ENCODE peak calls at places on chromosome 21, in seven cellular contexts. One of them, this sample, is unnamed.

GRCh38 chr21:17900281-17900989 is 81.3 kb upstream of the C21orf91 start:
- DNase-seq in ureter: no peak
- DNase-seq in GM20000: no peak
- DNase-seq in activated CD8-positive, alpha-beta memory T cell treated with anti-CD3 and anti-CD28 coated beads, Interleukin-2, amount 50 U/mL, for 48 hours: no peak
- DNase-seq in glomerular endothelial cell: no peak
- DNase-seq in stimulated activated CD8-positive, alpha-beta memory T cell treated with anti-CD3 and anti-CD28 coated beads, Interleukin-4, amount 100 ng/mL, for 1 hour: no peak
- DNase-seq in mucosa of descending colon: no peak
- DNase-seq in this sample: no peak

GRCh38 chr21:31343680-31344480 is at the start of gene TIAM1:
- DNase-seq in mucosa of descending colon: peak; percentile 35
- DNase-seq in glomerular endothelial cell: no peak
- DNase-seq in ureter: peak; percentile 79
- DNase-seq in activated CD8-positive, alpha-beta memory T cell treated with anti-CD3 and anti-CD28 coated beads, Interleukin-2, amount 50 U/mL, for 48 hours: peak; percentile 66
- DNase-seq in GM20000: peak; percentile 27
- DNase-seq in stimulated activated CD8-positive, alpha-beta memory T cell treated with anti-CD3 and anti-CD28 coated beads, Interleukin-4, amount 100 ng/mL, for 1 hour: no peak
- DNase-seq in this sample: peak; percentile 42

GRCh38 chr21:25490742-25491141 is 116.5 kb downstream of the MRPL39 start:
- DNase-seq in glomerular endothelial cell: no peak
- DNase-seq in ureter: no peak
- DNase-seq in mucosa of descending colon: no peak
- DNase-seq in GM20000: no peak
- DNase-seq in stimulated activated CD8-positive, alpha-beta memory T cell treated with anti-CD3 and anti-CD28 coated beads, Interleukin-4, amount 100 ng/mL, for 1 hour: no peak
- DNase-seq in activated CD8-positive, alpha-beta memory T cell treated with anti-CD3 and anti-CD28 coated beads, Interleukin-2, amount 50 U/mL, for 48 hours: no peak
- DNase-seq in this sample: no peak

GRCh38 chr21:42527489-42528158 is 14.0 kb downstream of the SLC37A1 start:
- DNase-seq in mucosa of descending colon: no peak
- DNase-seq in activated CD8-positive, alpha-beta memory T cell treated with anti-CD3 and anti-CD28 coated beads, Interleukin-2, amount 50 U/mL, for 48 hours: peak; percentile 67
- DNase-seq in stimulated activated CD8-positive, alpha-beta memory T cell treated with anti-CD3 and anti-CD28 coated beads, Interleukin-4, amount 100 ng/mL, for 1 hour: no peak
- DNase-seq in GM20000: peak; percentile 64
- DNase-seq in ureter: no peak
- DNase-seq in glomerular endothelial cell: no peak
- DNase-seq in this sample: no peak

GRCh38 chr21:36288651-36289243 is 31.2 kb upstream of the MORC3 start:
- DNase-seq in mucosa of descending colon: no peak
- DNase-seq in glomerular endothelial cell: no peak
- DNase-seq in activated CD8-positive, alpha-beta memory T cell treated with anti-CD3 and anti-CD28 coated beads, Interleukin-2, amount 50 U/mL, for 48 hours: no peak
- DNase-seq in stimulated activated CD8-positive, alpha-beta memory T cell treated with anti-CD3 and anti-CD28 coated beads, Interleukin-4, amount 100 ng/mL, for 1 hour: no peak
- DNase-seq in GM20000: no peak
- DNase-seq in ureter: no peak
- DNase-seq in this sample: no peak

GRCh38 chr21:36125513-36126121 is 9.3 kb upstream of the CBR3 start:
- DNase-seq in stimulated activated CD8-positive, alpha-beta memory T cell treated with anti-CD3 and anti-CD28 coated beads, Interleukin-4, amount 100 ng/mL, for 1 hour: peak; percentile 28
- DNase-seq in mucosa of descending colon: peak; percentile 80
- DNase-seq in glomerular endothelial cell: no peak
- DNase-seq in GM20000: peak; percentile 68
- DNase-seq in activated CD8-positive, alpha-beta memory T cell treated with anti-CD3 and anti-CD28 coated beads, Interleukin-2, amount 50 U/mL, for 48 hours: peak; percentile 64
- DNase-seq in ureter: no peak
- DNase-seq in this sample: peak; percentile 67

GRCh38 chr21:43893536-43894205 is 28.6 kb downstream of the AGPAT3 start:
- DNase-seq in ureter: no peak
- DNase-seq in glomerular endothelial cell: no peak
- DNase-seq in stimulated activated CD8-positive, alpha-beta memory T cell treated with anti-CD3 and anti-CD28 coated beads, Interleukin-4, amount 100 ng/mL, for 1 hour: no peak
- DNase-seq in mucosa of descending colon: no peak
- DNase-seq in activated CD8-positive, alpha-beta memory T cell treated with anti-CD3 and anti-CD28 coated beads, Interleukin-2, amount 50 U/mL, for 48 hours: peak; percentile 67
- DNase-seq in GM20000: peak; percentile 70
- DNase-seq in this sample: peak; percentile 51

GRCh38 chr21:35476616-35477395 is 427.7 kb upstream of the RUNX1 start:
- DNase-seq in mucosa of descending colon: no peak
- DNase-seq in stimulated activated CD8-positive, alpha-beta memory T cell treated with anti-CD3 and anti-CD28 coated beads, Interleukin-4, amount 100 ng/mL, for 1 hour: no peak
- DNase-seq in ureter: no peak
- DNase-seq in glomerular endothelial cell: no peak
- DNase-seq in GM20000: no peak
- DNase-seq in activated CD8-positive, alpha-beta memory T cell treated with anti-CD3 and anti-CD28 coated beads, Interleukin-2, amount 50 U/mL, for 48 hours: no peak
- DNase-seq in this sample: no peak

GRCh38 chr21:39221282-39221996 is 38.2 kb upstream of the PSMG1 start:
- DNase-seq in stimulated activated CD8-positive, alpha-beta memory T cell treated with anti-CD3 and anti-CD28 coated beads, Interleukin-4, amount 100 ng/mL, for 1 hour: no peak
- DNase-seq in ureter: no peak
- DNase-seq in glomerular endothelial cell: no peak
- DNase-seq in mucosa of descending colon: no peak
- DNase-seq in GM20000: no peak
- DNase-seq in activated CD8-positive, alpha-beta memory T cell treated with anti-CD3 and anti-CD28 coated beads, Interleukin-2, amount 50 U/mL, for 48 hours: no peak
- DNase-seq in this sample: peak; percentile 54

GRCh38 chr21:36320421-36321324 is 676 bp downstream of the MORC3 start:
- DNase-seq in mucosa of descending colon: peak; percentile 87
- DNase-seq in glomerular endothelial cell: no peak
- DNase-seq in ureter: peak; percentile 76
- DNase-seq in GM20000: peak; percentile 79
- DNase-seq in activated CD8-positive, alpha-beta memory T cell treated with anti-CD3 and anti-CD28 coated beads, Interleukin-2, amount 50 U/mL, for 48 hours: peak; percentile 86
- DNase-seq in stimulated activated CD8-positive, alpha-beta memory T cell treated with anti-CD3 and anti-CD28 coated beads, Interleukin-4, amount 100 ng/mL, for 1 hour: no peak
- DNase-seq in this sample: peak; percentile 66

GRCh38 chr21:25607151-25607811 is at the start of gene MRPL39:
- DNase-seq in stimulated activated CD8-positive, alpha-beta memory T cell treated with anti-CD3 and anti-CD28 coated beads, Interleukin-4, amount 100 ng/mL, for 1 hour: peak; percentile 77
- DNase-seq in glomerular endothelial cell: no peak
- DNase-seq in activated CD8-positive, alpha-beta memory T cell treated with anti-CD3 and anti-CD28 coated beads, Interleukin-2, amount 50 U/mL, for 48 hours: peak; percentile 93
- DNase-seq in ureter: peak; percentile 90
- DNase-seq in mucosa of descending colon: peak; percentile 88
- DNase-seq in GM20000: peak; percentile 90
- DNase-seq in this sample: peak; percentile 88

GRCh38 chr21:28308516-28308915 is 684.2 kb downstream of the LTN1 start:
- DNase-seq in stimulated activated CD8-positive, alpha-beta memory T cell treated with anti-CD3 and anti-CD28 coated beads, Interleukin-4, amount 100 ng/mL, for 1 hour: no peak
- DNase-seq in ureter: no peak
- DNase-seq in GM20000: no peak
- DNase-seq in activated CD8-positive, alpha-beta memory T cell treated with anti-CD3 and anti-CD28 coated beads, Interleukin-2, amount 50 U/mL, for 48 hours: no peak
- DNase-seq in mucosa of descending colon: no peak
- DNase-seq in glomerular endothelial cell: no peak
- DNase-seq in this sample: no peak

GRCh38 chr21:39386194-39386593 is 37.3 kb upstream of the HMGN1 start:
- DNase-seq in glomerular endothelial cell: no peak
- DNase-seq in ureter: no peak
- DNase-seq in activated CD8-positive, alpha-beta memory T cell treated with anti-CD3 and anti-CD28 coated beads, Interleukin-2, amount 50 U/mL, for 48 hours: peak; percentile 62
- DNase-seq in stimulated activated CD8-positive, alpha-beta memory T cell treated with anti-CD3 and anti-CD28 coated beads, Interleukin-4, amount 100 ng/mL, for 1 hour: no peak
- DNase-seq in mucosa of descending colon: no peak
- DNase-seq in GM20000: peak; percentile 43
- DNase-seq in this sample: peak; percentile 32

GRCh38 chr21:14589855-14590563 is 43.9 kb upstream of the SAMSN1 start:
- DNase-seq in glomerular endothelial cell: no peak
- DNase-seq in ureter: no peak
- DNase-seq in mucosa of descending colon: no peak
- DNase-seq in stimulated activated CD8-positive, alpha-beta memory T cell treated with anti-CD3 and anti-CD28 coated beads, Interleukin-4, amount 100 ng/mL, for 1 hour: no peak
- DNase-seq in activated CD8-positive, alpha-beta memory T cell treated with anti-CD3 and anti-CD28 coated beads, Interleukin-2, amount 50 U/mL, for 48 hours: no peak
- DNase-seq in GM20000: peak; percentile 37
- DNase-seq in this sample: no peak

GRCh38 chr21:33721081-33721480 is 78.8 kb downstream of the ITSN1 start:
- DNase-seq in stimulated activated CD8-positive, alpha-beta memory T cell treated with anti-CD3 and anti-CD28 coated beads, Interleukin-4, amount 100 ng/mL, for 1 hour: no peak
- DNase-seq in glomerular endothelial cell: no peak
- DNase-seq in mucosa of descending colon: no peak
- DNase-seq in GM20000: no peak
- DNase-seq in activated CD8-positive, alpha-beta memory T cell treated with anti-CD3 and anti-CD28 coated beads, Interleukin-2, amount 50 U/mL, for 48 hours: no peak
- DNase-seq in ureter: no peak
- DNase-seq in this sample: no peak

GRCh38 chr21:16117851-16118592 is 388.2 kb downstream of the USP25 start:
- DNase-seq in GM20000: no peak
- DNase-seq in activated CD8-positive, alpha-beta memory T cell treated with anti-CD3 and anti-CD28 coated beads, Interleukin-2, amount 50 U/mL, for 48 hours: no peak
- DNase-seq in glomerular endothelial cell: peak; percentile 78
- DNase-seq in mucosa of descending colon: no peak
- DNase-seq in stimulated activated CD8-positive, alpha-beta memory T cell treated with anti-CD3 and anti-CD28 coated beads, Interleukin-4, amount 100 ng/mL, for 1 hour: no peak
- DNase-seq in ureter: no peak
- DNase-seq in this sample: no peak

GRCh38 chr21:45602106-45602505 is 41.4 kb upstream of the PCBP3 start:
- DNase-seq in mucosa of descending colon: no peak
- DNase-seq in GM20000: no peak
- DNase-seq in stimulated activated CD8-positive, alpha-beta memory T cell treated with anti-CD3 and anti-CD28 coated beads, Interleukin-4, amount 100 ng/mL, for 1 hour: no peak
- DNase-seq in glomerular endothelial cell: no peak
- DNase-seq in ureter: no peak
- DNase-seq in activated CD8-positive, alpha-beta memory T cell treated with anti-CD3 and anti-CD28 coated beads, Interleukin-2, amount 50 U/mL, for 48 hours: no peak
- DNase-seq in this sample: no peak

GRCh38 chr21:44413566-44414290 is 41.6 kb upstream of the LRRC3 start:
- DNase-seq in glomerular endothelial cell: no peak
- DNase-seq in ureter: no peak
- DNase-seq in GM20000: no peak
- DNase-seq in activated CD8-positive, alpha-beta memory T cell treated with anti-CD3 and anti-CD28 coated beads, Interleukin-2, amount 50 U/mL, for 48 hours: peak; percentile 40
- DNase-seq in mucosa of descending colon: no peak
- DNase-seq in stimulated activated CD8-positive, alpha-beta memory T cell treated with anti-CD3 and anti-CD28 coated beads, Interleukin-4, amount 100 ng/mL, for 1 hour: no peak
- DNase-seq in this sample: no peak

GRCh38 chr21:46442938-46443337 is 15.8 kb upstream of the DIP2A start:
- DNase-seq in ureter: no peak
- DNase-seq in stimulated activated CD8-positive, alpha-beta memory T cell treated with anti-CD3 and anti-CD28 coated beads, Interleukin-4, amount 100 ng/mL, for 1 hour: no peak
- DNase-seq in GM20000: no peak
- DNase-seq in activated CD8-positive, alpha-beta memory T cell treated with anti-CD3 and anti-CD28 coated beads, Interleukin-2, amount 50 U/mL, for 48 hours: no peak
- DNase-seq in mucosa of descending colon: no peak
- DNase-seq in glomerular endothelial cell: no peak
- DNase-seq in this sample: no peak

GRCh38 chr21:28138272-28138671 is 854.4 kb downstream of the LTN1 start:
- DNase-seq in GM20000: no peak
- DNase-seq in activated CD8-positive, alpha-beta memory T cell treated with anti-CD3 and anti-CD28 coated beads, Interleukin-2, amount 50 U/mL, for 48 hours: no peak
- DNase-seq in mucosa of descending colon: no peak
- DNase-seq in ureter: no peak
- DNase-seq in glomerular endothelial cell: no peak
- DNase-seq in stimulated activated CD8-positive, alpha-beta memory T cell treated with anti-CD3 and anti-CD28 coated beads, Interleukin-4, amount 100 ng/mL, for 1 hour: no peak
- DNase-seq in this sample: no peak

GRCh38 chr21:37181059-37181458 is 86.1 kb downstream of the VPS26C start:
- DNase-seq in mucosa of descending colon: no peak
- DNase-seq in activated CD8-positive, alpha-beta memory T cell treated with anti-CD3 and anti-CD28 coated beads, Interleukin-2, amount 50 U/mL, for 48 hours: no peak
- DNase-seq in glomerular endothelial cell: no peak
- DNase-seq in stimulated activated CD8-positive, alpha-beta memory T cell treated with anti-CD3 and anti-CD28 coated beads, Interleukin-4, amount 100 ng/mL, for 1 hour: no peak
- DNase-seq in ureter: no peak
- DNase-seq in GM20000: no peak
- DNase-seq in this sample: no peak